ENCODE peak calls at places on chromosome 7, in four cellular contexts. Z is HCT116, A is K562, B is HepG2. F is an unnamed sample.

GRCh38 chr7:128833939-128834310 is 3.7 kb downstream of the FLNC start:
- DNase-seq in A (no peak), B (no peak), Z (no peak), F (no peak)

GRCh38 chr7:53302511-53303246 is 267.2 kb downstream of the POM121L12 start:
- DNase-seq in Z (no peak), A (no peak), B (no peak), F (no peak)

GRCh38 chr7:34747176-34747781 is 89.3 kb downstream of the NPSR1 start:
- DNase-seq in A (no peak), B (no peak), Z (no peak), F (no peak)

GRCh38 chr7:87816389-87816788 is 59.8 kb downstream of the SLC25A40 start:
- DNase-seq in Z (no peak), B (no peak), A (no peak), F (no peak)

GRCh38 chr7:134992626-134993179 is 6.4 kb downstream of the AGBL3 start:
- DNase-seq in B (no peak), Z (no peak), A (no peak), F (no peak)

GRCh38 chr7:31882187-31882586 is 188.0 kb downstream of the PDE1C start:
- DNase-seq in A (no peak), B (no peak), Z (no peak), F (no peak)

GRCh38 chr7:27151945-27152815 is at the start of gene HOXA3:
- DNase-seq in B (no peak), Z (no peak), A (no peak), F (no peak)

GRCh38 chr7:132520591-132520990 is 55.7 kb downstream of the PLXNA4 start:
- DNase-seq in Z (no peak), B (no peak), A (no peak), F (no peak)

GRCh38 chr7:12719141-12719919 is 31.9 kb downstream of the ARL4A start:
- DNase-seq in Z (no peak), B (no peak), A (peak), F (no peak)

GRCh38 chr7:101880536-101881443 is 63.4 kb downstream of the CUX1 start:
- DNase-seq in Z (no peak), A (no peak), B (no peak), F (peak)

GRCh38 chr7:52091101-52091500 is 774.5 kb upstream of the COBL start:
- DNase-seq in Z (no peak), A (no peak), B (no peak), F (no peak)

DNA sequence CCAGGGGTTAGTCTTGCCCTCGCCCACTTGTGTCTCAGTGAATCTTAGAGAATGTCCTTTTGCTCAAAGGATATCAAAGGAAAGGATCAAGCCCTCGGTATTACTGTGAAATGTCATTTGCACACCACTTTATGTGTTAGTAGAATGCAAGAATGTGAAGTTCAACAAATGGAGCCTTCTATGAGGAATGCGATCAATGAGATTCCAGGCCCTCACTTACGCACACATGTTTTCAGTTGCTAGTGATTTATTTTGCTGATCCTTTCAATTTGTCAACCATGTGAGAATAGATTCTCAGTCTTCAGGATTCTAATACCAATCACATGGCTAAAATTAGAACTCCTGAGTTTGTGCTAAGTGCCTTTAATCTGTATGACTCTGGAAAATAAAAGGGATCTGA is 123.0 kb upstream of the SP4 start:
- DNase-seq in Z (no peak), A (no peak), B (no peak), F (no peak)
- TF ChIP-seq TCF7L2 in Z (no peak), A (no peak), B (no peak), F (no peak)

GRCh38 chr7:39934132-39934531 is 15.9 kb upstream of the CDK13 start:
- DNase-seq in B (no peak), Z (no peak), A (no peak), F (no peak)
- TF ChIP-seq REST in B (no peak), Z (no peak), A (no peak), F (no peak)

DNA sequence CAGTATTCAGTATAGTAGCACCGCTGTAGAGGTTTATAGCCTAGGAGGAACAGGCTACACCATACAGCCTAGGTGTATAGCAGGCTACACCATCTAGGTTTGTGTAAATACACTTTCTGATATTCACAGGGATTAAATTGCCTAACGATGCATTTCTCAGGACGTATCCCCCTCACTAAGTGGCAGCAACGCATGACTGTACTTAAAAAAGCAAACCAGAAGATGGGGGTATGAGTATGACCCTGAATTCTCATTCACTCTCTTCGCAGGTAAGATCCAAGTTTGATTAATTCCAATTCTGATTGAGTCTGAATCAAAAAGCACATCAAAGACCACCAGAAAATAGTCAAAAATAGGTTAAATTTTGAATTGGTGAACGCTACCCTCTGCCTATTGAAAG is 972 bp downstream of the ORC5 start:
- DNase-seq in A (peak), Z (no peak), B (no peak), F (no peak)
- TF ChIP-seq TCF7L2 in A (no peak), Z (no peak), B (no peak), F (no peak)

GRCh38 chr7:50212016-50212325 is 92.5 kb upstream of the IKZF1 start:
- DNase-seq in Z (no peak), A (no peak), B (no peak), F (no peak)

GRCh38 chr7:50212666-50213621 is 91.6 kb upstream of the IKZF1 start:
- DNase-seq in B (no peak), A (no peak), Z (no peak), F (no peak)

GRCh38 chr7:50214771-50215170 is 89.7 kb upstream of the IKZF1 start:
- DNase-seq in A (no peak), B (no peak), Z (no peak), F (no peak)

GRCh38 chr7:50213622-50214017 is 90.9 kb upstream of the IKZF1 start:
- DNase-seq in A (no peak), B (no peak), Z (no peak), F (no peak)

GRCh38 chr7:50214141-50214670 is 90.3 kb upstream of the IKZF1 start:
- DNase-seq in B (no peak), A (no peak), Z (no peak), F (no peak)
- TF ChIP-seq REST in B (no peak), A (no peak), Z (no peak), F (no peak)

F was measured in Panc1.